ENCODE peak calls at places on chromosome 21, in ten cellular contexts. One of them, this sample, is unnamed.

GRCh38 chr21:26489781-26490180 is 83.3 kb downstream of the CYYR1 start:
- DNase-seq in astrocyte of the cerebellum: no peak
- DNase-seq in transverse colon: no peak
- DNase-seq in HepG2: no peak
- DNase-seq in testis: no peak
- DNase-seq in astrocyte of the spinal cord: no peak
- DNase-seq in ascending aorta: no peak
- DNase-seq in foreskin fibroblast: no peak
- DNase-seq in prostate gland: no peak
- DNase-seq in astrocyte: no peak
- DNase-seq in this sample: no peak

GRCh38 chr21:35678393-35678792 is 381.9 kb downstream of the SETD4 start:
- DNase-seq in ascending aorta: no peak
- DNase-seq in foreskin fibroblast: no peak
- DNase-seq in astrocyte: no peak
- DNase-seq in astrocyte of the cerebellum: no peak
- DNase-seq in HepG2: no peak
- DNase-seq in prostate gland: no peak
- DNase-seq in astrocyte of the spinal cord: no peak
- DNase-seq in testis: no peak
- DNase-seq in transverse colon: no peak
- DNase-seq in this sample: no peak

GRCh38 chr21:43904316-43904925 is 39.4 kb downstream of the AGPAT3 start:
- DNase-seq in astrocyte of the spinal cord: no peak
- DNase-seq in testis: no peak
- DNase-seq in ascending aorta: no peak
- DNase-seq in foreskin fibroblast: no peak
- DNase-seq in HepG2: no peak
- DNase-seq in astrocyte: no peak
- DNase-seq in astrocyte of the cerebellum: no peak
- DNase-seq in prostate gland: no peak
- DNase-seq in transverse colon: no peak
- DNase-seq in this sample: no peak

GRCh38 chr21:36127250-36127904 is 7.5 kb upstream of the CBR3 start:
- DNase-seq in ascending aorta: peak
- DNase-seq in foreskin fibroblast: no peak
- DNase-seq in transverse colon: no peak
- DNase-seq in astrocyte of the cerebellum: no peak
- DNase-seq in astrocyte: no peak
- DNase-seq in prostate gland: peak
- DNase-seq in testis: no peak
- DNase-seq in HepG2: peak
- DNase-seq in astrocyte of the spinal cord: no peak
- DNase-seq in this sample: no peak

GRCh38 chr21:15152591-15152990 is 87.8 kb upstream of the NRIP1 start:
- DNase-seq in foreskin fibroblast: no peak
- DNase-seq in ascending aorta: no peak
- DNase-seq in transverse colon: no peak
- DNase-seq in astrocyte of the spinal cord: no peak
- DNase-seq in prostate gland: no peak
- DNase-seq in HepG2: no peak
- DNase-seq in astrocyte: no peak
- DNase-seq in testis: no peak
- DNase-seq in astrocyte of the cerebellum: no peak
- DNase-seq in this sample: no peak

GRCh38 chr21:33914188-33914587 is 1.4 kb downstream of the ATP5PO start:
- DNase-seq in HepG2: no peak
- DNase-seq in foreskin fibroblast: no peak
- DNase-seq in prostate gland: no peak
- DNase-seq in ascending aorta: no peak
- DNase-seq in astrocyte of the spinal cord: no peak
- DNase-seq in transverse colon: no peak
- DNase-seq in astrocyte of the cerebellum: no peak
- DNase-seq in astrocyte: peak
- DNase-seq in testis: no peak
- DNase-seq in this sample: no peak

GRCh38 chr21:33799378-33800090 is 116.1 kb downstream of the ATP5PO start:
- DNase-seq in HepG2: no peak
- DNase-seq in astrocyte: no peak
- DNase-seq in astrocyte of the spinal cord: no peak
- DNase-seq in ascending aorta: no peak
- DNase-seq in testis: peak
- DNase-seq in transverse colon: no peak
- DNase-seq in astrocyte of the cerebellum: no peak
- DNase-seq in prostate gland: no peak
- DNase-seq in foreskin fibroblast: peak
- DNase-seq in this sample: peak

GRCh38 chr21:36909901-36910561 is 56.4 kb downstream of the HLCS start:
- DNase-seq in transverse colon: no peak
- DNase-seq in ascending aorta: no peak
- DNase-seq in testis: no peak
- DNase-seq in astrocyte: peak
- DNase-seq in astrocyte of the cerebellum: peak
- DNase-seq in astrocyte of the spinal cord: peak
- DNase-seq in prostate gland: no peak
- DNase-seq in foreskin fibroblast: peak
- DNase-seq in HepG2: peak
- DNase-seq in this sample: peak

GRCh38 chr21:35428489-35428888 is 379.4 kb upstream of the RUNX1 start:
- DNase-seq in prostate gland: no peak
- DNase-seq in testis: peak
- DNase-seq in HepG2: no peak
- DNase-seq in astrocyte: peak
- DNase-seq in foreskin fibroblast: peak
- DNase-seq in transverse colon: no peak
- DNase-seq in astrocyte of the cerebellum: no peak
- DNase-seq in ascending aorta: peak
- DNase-seq in astrocyte of the spinal cord: peak
- DNase-seq in this sample: peak

GRCh38 chr21:35974801-35975200 is 85.5 kb downstream of the SETD4 start:
- DNase-seq in HepG2: peak
- DNase-seq in astrocyte: peak
- DNase-seq in testis: no peak
- DNase-seq in astrocyte of the spinal cord: peak
- DNase-seq in ascending aorta: no peak
- DNase-seq in prostate gland: peak
- DNase-seq in astrocyte of the cerebellum: no peak
- DNase-seq in transverse colon: no peak
- DNase-seq in foreskin fibroblast: no peak
- DNase-seq in this sample: no peak

GRCh38 chr21:29321217-29321616 is 22.5 kb downstream of the BACH1 start:
- DNase-seq in astrocyte of the cerebellum: no peak
- DNase-seq in ascending aorta: no peak
- DNase-seq in HepG2: no peak
- DNase-seq in testis: no peak
- DNase-seq in transverse colon: no peak
- DNase-seq in foreskin fibroblast: no peak
- DNase-seq in prostate gland: no peak
- DNase-seq in astrocyte: no peak
- DNase-seq in astrocyte of the spinal cord: no peak
- DNase-seq in this sample: no peak

GRCh38 chr21:30268608-30269197 is 14.0 kb downstream of the KRTAP24-1 start:
- DNase-seq in HepG2: no peak
- DNase-seq in foreskin fibroblast: no peak
- DNase-seq in astrocyte of the cerebellum: no peak
- DNase-seq in transverse colon: no peak
- DNase-seq in testis: no peak
- DNase-seq in ascending aorta: no peak
- DNase-seq in astrocyte of the spinal cord: no peak
- DNase-seq in astrocyte: no peak
- DNase-seq in prostate gland: no peak
- DNase-seq in this sample: no peak

GRCh38 chr21:38500073-38500472 is 1.8 kb upstream of the ERG start:
- DNase-seq in astrocyte of the cerebellum: no peak
- DNase-seq in testis: no peak
- DNase-seq in HepG2: no peak
- DNase-seq in ascending aorta: no peak
- DNase-seq in foreskin fibroblast: no peak
- DNase-seq in astrocyte: peak
- DNase-seq in astrocyte of the spinal cord: no peak
- DNase-seq in prostate gland: no peak
- DNase-seq in transverse colon: no peak
- DNase-seq in this sample: no peak

GRCh38 chr21:28018741-28019669 is 973.7 kb downstream of the LTN1 start:
- DNase-seq in astrocyte: no peak
- DNase-seq in ascending aorta: no peak
- DNase-seq in HepG2: no peak
- DNase-seq in astrocyte of the cerebellum: no peak
- DNase-seq in testis: no peak
- DNase-seq in foreskin fibroblast: peak
- DNase-seq in prostate gland: no peak
- DNase-seq in transverse colon: no peak
- DNase-seq in astrocyte of the spinal cord: no peak
- DNase-seq in this sample: no peak
- TF ChIP-seq CTCF in astrocyte: no peak
- TF ChIP-seq CTCF in ascending aorta: no peak
- TF ChIP-seq CTCF in HepG2: peak
- TF ChIP-seq CTCF in astrocyte of the cerebellum: no peak
- TF ChIP-seq CTCF in testis: no peak
- TF ChIP-seq CTCF in foreskin fibroblast: no peak
- TF ChIP-seq CTCF in prostate gland: no peak
- TF ChIP-seq CTCF in transverse colon: no peak
- TF ChIP-seq CTCF in astrocyte of the spinal cord: peak
- TF ChIP-seq CTCF in this sample: peak

DNA sequence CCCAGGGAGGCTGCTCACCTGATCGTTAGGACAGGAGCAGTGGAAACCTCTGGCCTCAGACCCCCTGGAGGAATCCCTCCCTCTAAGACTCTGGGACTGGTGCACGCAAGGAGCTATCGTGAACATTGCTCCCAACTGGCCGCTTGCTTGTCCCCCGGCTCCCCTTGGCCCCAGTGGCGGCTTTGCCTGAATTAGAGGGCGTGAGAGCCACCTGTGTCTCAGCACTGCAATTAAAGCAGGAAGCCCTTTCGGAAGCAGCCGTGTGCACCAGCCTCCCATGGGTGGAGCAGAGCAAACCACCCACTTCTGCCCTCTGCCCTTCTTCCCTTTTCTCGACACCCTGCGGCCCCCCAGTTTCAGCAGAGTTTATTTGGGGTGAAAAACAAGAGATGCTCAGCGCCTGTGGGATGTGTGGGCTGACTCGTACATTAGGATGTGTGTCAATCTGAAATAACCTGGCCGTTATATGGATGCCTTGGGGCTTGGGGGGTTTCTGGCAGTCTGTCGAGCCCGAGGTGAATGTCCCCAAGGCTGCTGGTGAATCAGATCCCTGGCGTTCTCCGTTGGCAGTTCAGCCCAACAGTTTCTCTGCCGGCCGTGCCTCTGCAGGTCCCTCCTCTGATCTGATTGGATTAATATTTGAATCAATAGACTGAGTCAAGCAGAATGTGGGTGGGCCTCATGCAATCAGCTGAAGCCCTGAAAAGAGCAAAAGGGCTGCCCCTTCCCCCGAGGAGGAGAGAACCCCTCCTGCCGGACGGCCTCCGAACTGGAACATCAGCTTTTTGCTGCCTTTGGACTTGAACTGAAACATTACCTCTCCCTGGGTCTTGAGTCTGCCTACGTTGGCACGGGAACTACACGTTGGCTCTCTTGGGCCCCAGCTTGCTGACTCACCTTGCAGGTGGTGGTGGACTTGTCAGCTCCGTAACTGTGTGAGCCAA is 7.3 kb upstream of the UMODL1 start:
- DNase-seq in astrocyte of the cerebellum: no peak
- DNase-seq in astrocyte: no peak
- DNase-seq in transverse colon: peak
- DNase-seq in foreskin fibroblast: no peak
- DNase-seq in testis: no peak
- DNase-seq in astrocyte of the spinal cord: no peak
- DNase-seq in prostate gland: peak
- DNase-seq in ascending aorta: no peak
- DNase-seq in HepG2: no peak
- DNase-seq in this sample: no peak
- H3K4me3 ChIP-seq in astrocyte of the cerebellum: no peak
- H3K4me3 ChIP-seq in astrocyte: no peak
- H3K4me3 ChIP-seq in transverse colon: peak
- H3K4me3 ChIP-seq in foreskin fibroblast: no peak
- H3K4me3 ChIP-seq in testis: no peak
- H3K4me3 ChIP-seq in astrocyte of the spinal cord: no peak
- H3K4me3 ChIP-seq in prostate gland: no peak
- H3K4me3 ChIP-seq in ascending aorta: no peak
- H3K4me3 ChIP-seq in HepG2: no peak
- H3K4me3 ChIP-seq in this sample: no peak

GRCh38 chr21:22364163-22364562 is 1366.0 kb downstream of the NCAM2 start:
- DNase-seq in HepG2: no peak
- DNase-seq in ascending aorta: no peak
- DNase-seq in astrocyte of the spinal cord: no peak
- DNase-seq in foreskin fibroblast: no peak
- DNase-seq in prostate gland: no peak
- DNase-seq in astrocyte of the cerebellum: no peak
- DNase-seq in testis: no peak
- DNase-seq in transverse colon: no peak
- DNase-seq in astrocyte: no peak
- DNase-seq in this sample: no peak

DNA sequence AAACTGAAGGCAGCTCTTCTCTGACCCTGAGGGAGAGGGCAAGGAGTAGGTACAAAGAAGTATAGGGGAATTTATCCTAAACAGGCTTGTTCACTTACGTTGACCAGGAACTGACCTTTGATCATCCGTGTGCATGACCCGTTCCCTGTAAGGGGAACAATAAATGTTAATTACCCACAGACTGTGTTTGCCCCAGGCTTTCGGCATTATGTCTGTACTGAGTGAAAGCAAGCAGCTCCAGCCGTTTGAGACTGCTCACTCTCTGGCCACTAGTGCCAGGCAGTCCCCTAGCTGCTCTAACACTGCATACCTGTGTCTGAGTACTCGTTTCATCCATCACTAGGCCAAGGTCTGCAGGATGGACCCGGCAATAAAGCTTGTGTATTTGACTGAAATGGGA is 1365.3 kb downstream of the NCAM2 start:
- DNase-seq in testis: no peak
- DNase-seq in HepG2: no peak
- DNase-seq in astrocyte of the cerebellum: no peak
- DNase-seq in ascending aorta: no peak
- DNase-seq in transverse colon: peak
- DNase-seq in astrocyte: no peak
- DNase-seq in foreskin fibroblast: no peak
- DNase-seq in astrocyte of the spinal cord: no peak
- DNase-seq in prostate gland: no peak
- DNase-seq in this sample: no peak
- TF ChIP-seq CTCF in testis: no peak
- TF ChIP-seq CTCF in HepG2: no peak
- TF ChIP-seq CTCF in astrocyte of the cerebellum: no peak
- TF ChIP-seq CTCF in ascending aorta: no peak
- TF ChIP-seq CTCF in transverse colon: no peak
- TF ChIP-seq CTCF in astrocyte: no peak
- TF ChIP-seq CTCF in foreskin fibroblast: no peak
- TF ChIP-seq CTCF in astrocyte of the spinal cord: no peak
- TF ChIP-seq CTCF in prostate gland: no peak
- TF ChIP-seq CTCF in this sample: no peak

DNA sequence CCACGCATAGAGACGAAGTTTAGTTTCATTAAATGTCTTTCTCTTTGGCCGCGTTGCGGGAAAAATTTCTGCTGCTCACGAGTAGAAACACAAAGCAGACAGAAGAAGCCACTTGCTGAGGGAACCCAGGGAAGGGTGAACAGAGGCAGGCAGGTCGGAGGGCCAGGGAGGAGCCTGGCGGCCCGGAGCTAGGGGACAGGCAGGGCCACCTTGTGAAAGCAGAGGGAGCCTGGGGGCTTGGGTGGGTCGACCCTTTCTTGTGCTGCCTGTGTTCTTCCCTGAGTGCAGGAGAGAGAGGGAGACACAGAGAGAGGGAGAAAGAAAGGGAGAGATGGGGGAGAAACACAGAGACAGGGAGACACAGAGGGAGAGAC is 33.2 kb downstream of the POFUT2 start:
- DNase-seq in prostate gland: no peak
- DNase-seq in foreskin fibroblast: no peak
- DNase-seq in testis: no peak
- DNase-seq in ascending aorta: no peak
- DNase-seq in astrocyte of the cerebellum: no peak
- DNase-seq in astrocyte of the spinal cord: no peak
- DNase-seq in HepG2: no peak
- DNase-seq in transverse colon: no peak
- DNase-seq in astrocyte: no peak
- DNase-seq in this sample: no peak
- H3K4me3 ChIP-seq in prostate gland: no peak
- H3K4me3 ChIP-seq in foreskin fibroblast: no peak
- H3K4me3 ChIP-seq in testis: no peak
- H3K4me3 ChIP-seq in ascending aorta: no peak
- H3K4me3 ChIP-seq in astrocyte of the cerebellum: no peak
- H3K4me3 ChIP-seq in astrocyte of the spinal cord: no peak
- H3K4me3 ChIP-seq in HepG2: no peak
- H3K4me3 ChIP-seq in transverse colon: no peak
- H3K4me3 ChIP-seq in astrocyte: no peak
- H3K4me3 ChIP-seq in this sample: no peak